ENCODE peak calls at places on chromosomes 6 and 20, in eight cellular contexts. H is activated naive CD4-positive, alpha-beta T cell; M is AG09319; G is omental fat pad; C is GM19239; P is T-helper 2 cell; Q is PC-3; J is left ventricle myocardium superior. Z is an unnamed sample.

GRCh38 chr6:27088068-27088467 is 159.4 kb upstream of the PRSS16 start:
- DNase-seq in H (no peak), M (no peak), G (no peak), C (no peak), P (no peak), Q (no peak), J (no peak), Z (no peak)

GRCh38 chr6:161844804-161845203 is 570.9 kb upstream of the AGPAT4 start:
- DNase-seq in H (no peak), M (no peak), G (no peak), C (no peak), P (no peak), Q (no peak), J (no peak), Z (no peak)

GRCh38 chr6:28747631-28748157 is 176.1 kb downstream of the TRIM27 start:
- DNase-seq in H (no peak), M (peak), G (no peak), C (no peak), P (no peak), Q (peak), J (no peak), Z (peak)

GRCh38 chr6:107106165-107106564 is 9.2 kb downstream of the BEND3 start:
- DNase-seq in H (no peak), M (no peak), G (no peak), C (no peak), P (no peak), Q (no peak), J (no peak), Z (no peak)

GRCh38 chr20:33796907-33797544 is 14.1 kb upstream of the CHMP4B start:
- DNase-seq in H (no peak), M (no peak), G (no peak), C (no peak), P (no peak), Q (peak), J (no peak), Z (no peak)

GRCh38 chr20:4053516-4053919 is 38.2 kb upstream of the RNF24 start:
- DNase-seq in H (no peak), M (no peak), G (no peak), C (no peak), P (no peak), Q (no peak), J (no peak), Z (peak)

GRCh38 chr6:33172307-33173227 is 19.7 kb downstream of the COL11A2 start:
- DNase-seq in H (no peak), M (no peak), G (no peak), C (peak), P (no peak), Q (peak), J (no peak), Z (peak)

GRCh38 chr6:68506911-68507310 is 128.2 kb upstream of the ADGRB3 start:
- DNase-seq in H (no peak), M (no peak), G (no peak), C (no peak), P (no peak), Q (peak), J (no peak), Z (no peak)

GRCh38 chr20:43459022-43459942 is 1.6 kb downstream of the SRSF6 start:
- DNase-seq in H (no peak), M (no peak), G (no peak), C (no peak), P (peak), Q (no peak), J (no peak), Z (no peak)

GRCh38 chr6:157983439-157984119 is 1.9 kb downstream of the SYNJ2 start:
- DNase-seq in H (no peak), M (no peak), G (no peak), C (no peak), P (no peak), Q (no peak), J (no peak), Z (no peak)

GRCh38 chr20:5947276-5947675 is 3.1 kb downstream of the TRMT6 start:
- DNase-seq in H (no peak), M (no peak), G (no peak), C (no peak), P (no peak), Q (peak), J (no peak), Z (no peak)

GRCh38 chr20:34364013-34364382 is 925 bp downstream of the ITCH start:
- DNase-seq in H (no peak), M (no peak), G (no peak), C (no peak), P (no peak), Q (peak), J (no peak), Z (no peak)

GRCh38 chr6:56004421-56004820 is 129.0 kb upstream of the BMP5 start:
- DNase-seq in H (no peak), M (no peak), G (no peak), C (no peak), P (no peak), Q (peak), J (no peak), Z (no peak)

GRCh38 chr6:151589667-151590066 is 95.8 kb downstream of the CCDC170 start:
- DNase-seq in H (no peak), M (no peak), G (no peak), C (no peak), P (no peak), Q (no peak), J (no peak), Z (no peak)

GRCh38 chr20:19995220-19995863 is 21.8 kb upstream of the NAA20 start:
- DNase-seq in H (no peak), M (no peak), G (no peak), C (peak), P (no peak), Q (peak), J (no peak), Z (no peak)

GRCh38 chr20:58523072-58523681 is 8.0 kb upstream of the APCDD1L start:
- DNase-seq in H (no peak), M (no peak), G (no peak), C (no peak), P (no peak), Q (no peak), J (no peak), Z (peak)

GRCh38 chr6:78670802-78671201 is 196.5 kb upstream of the IRAK1BP1 start:
- DNase-seq in H (no peak), M (no peak), G (no peak), C (no peak), P (no peak), Q (no peak), J (no peak), Z (no peak)

GRCh38 chr6:470901-471448 is 79.4 kb downstream of the IRF4 start:
- DNase-seq in H (no peak), M (no peak), G (no peak), C (no peak), P (no peak), Q (no peak), J (no peak), Z (no peak)

GRCh38 chr6:126040826-126041225 is 54.5 kb downstream of the TRMT11 start:
- DNase-seq in H (no peak), M (no peak), G (no peak), C (no peak), P (no peak), Q (peak), J (no peak), Z (peak)

GRCh38 chr20:53517146-53517545 is 76.5 kb downstream of the ZNF217 start:
- DNase-seq in H (no peak), M (no peak), G (no peak), C (no peak), P (no peak), Q (peak), J (no peak), Z (no peak)

GRCh38 chr6:131740161-131740560 is 29.3 kb upstream of the CTAGE9 start:
- DNase-seq in H (no peak), M (no peak), G (no peak), C (no peak), P (no peak), Q (peak), J (no peak), Z (no peak)

GRCh38 chr6:24949020-24949569 is 13.3 kb upstream of the RIPOR2 start:
- DNase-seq in H (no peak), M (no peak), G (no peak), C (peak), P (peak), Q (no peak), J (no peak), Z (no peak)

GRCh38 chr20:63648895-63649589 is 4.2 kb downstream of the STMN3 start:
- DNase-seq in H (no peak), M (no peak), G (no peak), C (no peak), P (no peak), Q (no peak), J (no peak), Z (no peak)

GRCh38 chr6:166029506-166029905 is 138.1 kb downstream of the TBXT start:
- DNase-seq in H (no peak), M (no peak), G (no peak), C (no peak), P (no peak), Q (no peak), J (no peak), Z (no peak)

GRCh38 chr20:49132995-49133451 is 55.1 kb downstream of the STAU1 start:
- DNase-seq in H (no peak), M (peak), G (no peak), C (peak), P (no peak), Q (peak), J (no peak), Z (peak)

GRCh38 chr6:36821581-36822335 is 17.5 kb downstream of the CPNE5 start:
- DNase-seq in H (no peak), M (no peak), G (no peak), C (no peak), P (no peak), Q (no peak), J (no peak), Z (no peak)

GRCh38 chr6:136510299-136510698 is 39.9 kb downstream of the MAP7 start:
- DNase-seq in H (no peak), M (no peak), G (no peak), C (no peak), P (no peak), Q (no peak), J (no peak), Z (no peak)

GRCh38 chr20:19098092-19098491 is 114.3 kb upstream of the SLC24A3 start:
- DNase-seq in H (no peak), M (no peak), G (no peak), C (no peak), P (no peak), Q (no peak), J (no peak), Z (no peak)

GRCh38 chr6:141464490-141464889 is 668.2 kb upstream of the GJE1 start:
- DNase-seq in H (no peak), M (no peak), G (no peak), C (no peak), P (no peak), Q (peak), J (no peak), Z (peak)